ENCODE peak calls at places on chromosomes 3 and 15, in five cellular contexts. C is heart left ventricle, P is HFFc6, V is skeletal muscle cell, K is GM23248. N is an unnamed sample.

GRCh38 chr3:193971268-193971751 is 164.6 kb upstream of the HES1 start:
- DNase-seq in C (no peak), V (no peak), P (no peak), K (peak), N (peak)

GRCh38 chr15:61724276-61724939 is 335.8 kb downstream of the VPS13C start:
- DNase-seq in K (no peak), P (no peak), C (no peak), V (no peak), N (no peak)

GRCh38 chr3:188446014-188446413 is 292.1 kb downstream of the LPP start:
- DNase-seq in V (no peak), C (no peak), P (no peak), K (no peak), N (no peak)

GRCh38 chr3:66075281-66075680 is 36.6 kb upstream of the MAGI1 start:
- DNase-seq in P (peak), V (no peak), C (no peak), K (peak), N (peak)

GRCh38 chr15:98580577-98580976 is 67.8 kb upstream of the IGF1R start:
- DNase-seq in C (no peak), V (no peak), K (peak), P (no peak), N (no peak)

GRCh38 chr15:39770748-39771689 is 11.6 kb downstream of the FSIP1 start:
- DNase-seq in K (peak), P (peak), C (no peak), V (peak), N (no peak)

GRCh38 chr15:62782100-62782791 is 260.3 kb upstream of the TPM1 start:
- DNase-seq in K (peak), V (peak), C (peak), P (peak), N (peak)

GRCh38 chr3:11929531-11929930 is 74.7 kb upstream of the SYN2 start:
- DNase-seq in K (no peak), V (no peak), P (no peak), C (no peak), N (no peak)

GRCh38 chr15:31197497-31198414 is 96.2 kb upstream of the TRPM1 start:
- DNase-seq in K (peak), P (peak), V (no peak), C (no peak), N (no peak)

GRCh38 chr15:39918688-39919385 is 1.2 kb downstream of the GPR176 start:
- DNase-seq in V (peak), K (peak), C (no peak), P (peak), N (peak)

GRCh38 chr3:181855825-181856224 is 144.1 kb downstream of the SOX2 start:
- DNase-seq in K (no peak), C (no peak), V (no peak), P (no peak), N (no peak)

GRCh38 chr15:74653426-74654082 is 37.9 kb downstream of the CLK3 start:
- DNase-seq in K (peak), P (peak), V (no peak), C (no peak), N (peak)

GRCh38 chr3:182248349-182248880 is 536.7 kb downstream of the SOX2 start:
- DNase-seq in V (no peak), C (no peak), P (no peak), K (no peak), N (no peak)

GRCh38 chr15:73630796-73631471 is 2.3 kb downstream of the NPTN start:
- DNase-seq in V (no peak), K (peak), C (no peak), P (no peak), N (no peak)

GRCh38 chr15:65132841-65133549 is 613 bp downstream of the PDCD7 start:
- DNase-seq in P (peak), C (peak), V (no peak), K (peak), N (peak)

GRCh38 chr3:108131105-108131794 is 40.4 kb upstream of the CD47 start:
- DNase-seq in C (no peak), V (peak), K (peak), P (peak), N (peak)

GRCh38 chr15:77181305-77182074 is 110.6 kb upstream of the TSPAN3 start:
- DNase-seq in K (no peak), P (no peak), C (no peak), V (no peak), N (no peak)

GRCh38 chr3:126287171-126287535 is 70.1 kb downstream of the KLF15 start:
- DNase-seq in V (no peak), C (no peak), P (no peak), K (no peak), N (no peak)

GRCh38 chr3:114380233-114380645 is 86.4 kb downstream of the TIGIT start:
- DNase-seq in K (peak), V (peak), P (peak), C (peak), N (peak)

GRCh38 chr3:160446522-160447056 is 3.0 kb downstream of the TRIM59 start:
- DNase-seq in V (no peak), C (no peak), P (no peak), K (no peak), N (no peak)

GRCh38 chr15:58957101-58957973 is 23.9 kb upstream of the SLTM start:
- DNase-seq in C (peak), K (peak), P (peak), V (no peak), N (no peak)

N was measured in retinal pigment epithelial cell.